ENCODE peak calls at places on chromosome 10, in six cellular contexts. S is uterus, R is HCT116, M is tibial nerve, O is endodermal cell, H is SK-N-SH. A is an unnamed sample. For H3K4me1, the result is how much of the 10 kb centered on the place peaks cover.

GRCh38 chr10:28157379-28157778 is 145.5 kb downstream of the MPP7 start:
- DNase-seq in S (no peak), R (no peak), M (no peak), O (no peak), H (no peak), A (no peak)

GRCh38 chr10:89393898-89394297 is 1.5 kb downstream of the IFIT1 start:
- DNase-seq in S (no peak), R (no peak), M (no peak), O (no peak), H (no peak), A (no peak)

GRCh38 chr10:47059606-47060311 is 148.5 kb downstream of the PTPN20 start:
- DNase-seq in S (no peak), R (no peak), M (no peak), O (peak), H (no peak), A (no peak)

GRCh38 chr10:10551595-10551994 is 466.1 kb upstream of the CELF2 start:
- DNase-seq in S (no peak), R (no peak), M (no peak), O (no peak), H (no peak), A (no peak)

GRCh38 chr10:103504181-103504783 is 10.8 kb downstream of the NEURL1 start:
- DNase-seq in S (peak), R (peak), M (no peak), O (peak), H (peak), A (no peak)

GRCh38 chr10:122326385-122326784 is 48.1 kb upstream of the PLEKHA1 start:
- DNase-seq in S (no peak), R (no peak), M (no peak), O (no peak), H (no peak), A (no peak)

GRCh38 chr10:59057350-59057749 is 119.1 kb upstream of the PHYHIPL start:
- DNase-seq in S (no peak), R (no peak), M (no peak), O (no peak), H (no peak), A (peak)

GRCh38 chr10:109504401-109504800 is 418.9 kb downstream of the XPNPEP1 start:
- DNase-seq in S (peak), R (no peak), M (no peak), O (no peak), H (no peak), A (no peak)

GRCh38 chr10:404991-405390 is 269.7 kb downstream of the ZMYND11 start:
- DNase-seq in S (no peak), R (no peak), M (no peak), O (no peak), H (no peak), A (no peak)

GRCh38 chr10:129707406-129708388 is 240.7 kb downstream of the MGMT start:
- DNase-seq in S (no peak), R (no peak), M (no peak), O (peak), H (peak), A (peak)

GRCh38 chr10:2610946-2611345 is 456.4 kb upstream of the PFKP start:
- DNase-seq in S (no peak), R (no peak), M (no peak), O (peak), H (peak), A (no peak)

GRCh38 chr10:103599211-103599610 is 105.7 kb downstream of the NEURL1 start:
- DNase-seq in S (no peak), R (no peak), M (no peak), O (no peak), H (no peak), A (no peak)

GRCh38 chr10:5293691-5294550 is 70.8 kb upstream of the UCN3 start:
- DNase-seq in S (no peak), R (peak), M (peak), O (peak), H (peak), A (peak)

GRCh38 chr10:131898061-131898460 is 2.7 kb upstream of the PPP2R2D start:
- DNase-seq in S (no peak), R (no peak), M (no peak), O (no peak), H (no peak), A (no peak)

GRCh38 chr10:71713135-71714040 is 6.2 kb downstream of the C10orf105 start:
- DNase-seq in S (peak), R (no peak), M (peak), O (peak), H (no peak), A (peak)

GRCh38 chr10:15791816-15792524 is 68.3 kb downstream of the MINDY3 start:
- DNase-seq in S (peak), R (no peak), M (no peak), O (no peak), H (no peak), A (peak)

GRCh38 chr10:124992462-124993344 is 50.8 kb downstream of the ZRANB1 start:
- DNase-seq in S (peak), R (peak), M (peak), O (peak), H (peak), A (peak)

GRCh38 chr10:120336910-120337540 is 120.0 kb upstream of the PLPP4 start:
- DNase-seq in S (no peak), R (peak), M (peak), O (peak), H (peak), A (peak)

GRCh38 chr10:106682175-106682574 is 482.3 kb downstream of the SORCS1 start:
- DNase-seq in S (no peak), R (no peak), M (no peak), O (no peak), H (no peak), A (no peak)

GRCh38 chr10:24718031-24718855 is 5.4 kb downstream of the ARHGAP21 start:
- DNase-seq in S (no peak), R (no peak), M (no peak), O (no peak), H (no peak), A (no peak)

GRCh38 chr10:47253651-47254375 is 46.2 kb upstream of the GDF10 start:
- DNase-seq in S (no peak), R (no peak), M (peak), O (peak), H (no peak), A (peak)

GRCh38 chr10:110632591-110633215 is 11.4 kb upstream of the RBM20 start:
- DNase-seq in S (no peak), R (no peak), M (no peak), O (no peak), H (no peak), A (no peak)

GRCh38 chr10:62582804-62583208 is 208.6 kb downstream of the ZNF365 start:
- DNase-seq in S (peak), R (no peak), M (peak), O (no peak), H (no peak), A (peak)

GRCh38 chr10:6601224-6601805 is 21.2 kb upstream of the PRKCQ start:
- DNase-seq in S (no peak), R (no peak), M (no peak), O (no peak), H (no peak), A (no peak)

GRCh38 chr10:131841131-131841661 is 59.6 kb upstream of the PPP2R2D start:
- DNase-seq in S (no peak), R (no peak), M (no peak), O (peak), H (no peak), A (no peak)

GRCh38 chr10:72276421-72277339 is 3.0 kb downstream of the DDIT4 start:
- DNase-seq in S (no peak), R (peak), M (no peak), O (no peak), H (no peak), A (peak)

GRCh38 chr10:132263866-132264265 is 43.9 kb downstream of the STK32C start:
- DNase-seq in S (no peak), R (no peak), M (no peak), O (no peak), H (peak), A (peak)

GRCh38 chr10:125441151-125441550 is 241.8 kb downstream of the TEX36 start:
- DNase-seq in S (no peak), R (no peak), M (no peak), O (no peak), H (no peak), A (no peak)

GRCh38 chr10:28425431-28425830 is 107.5 kb upstream of the WAC start:
- DNase-seq in S (no peak), R (no peak), M (no peak), O (no peak), H (no peak), A (no peak)

DNA sequence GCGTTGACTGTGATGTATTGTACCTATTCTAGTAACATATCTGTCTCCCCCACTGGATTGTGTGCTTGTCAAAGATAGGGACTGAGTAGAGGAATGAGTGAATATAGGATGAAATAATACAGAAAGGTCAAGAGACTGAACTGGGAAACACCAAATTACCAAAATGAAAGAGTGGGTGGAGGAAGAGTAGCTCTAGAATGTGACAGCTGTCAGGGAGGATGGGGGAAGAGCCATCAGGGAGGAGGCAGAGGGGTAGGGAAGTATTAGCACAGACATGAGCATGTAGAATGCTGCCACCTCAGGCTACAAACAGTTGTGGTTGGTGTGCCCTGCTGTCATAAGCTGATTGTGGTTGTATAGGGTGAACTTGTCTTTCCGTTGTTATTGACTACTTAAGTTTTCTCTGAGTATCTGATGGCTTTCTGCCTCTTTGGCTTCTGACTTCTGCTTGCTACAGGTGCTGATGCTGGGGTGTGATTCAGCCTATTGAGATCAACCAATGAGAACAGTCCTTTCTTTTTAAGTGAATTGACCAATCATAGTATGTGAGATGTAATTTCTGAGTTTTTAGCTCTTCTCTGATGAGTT is 5.6 kb downstream of the CCSER2 start:
- DNase-seq in S (no peak), R (no peak), M (no peak), O (no peak), H (no peak), A (no peak)
- H3K4me1 ChIP-seq in S (under half), R (under half), M (under half), O (under half), H (under half), A (under half)

GRCh38 chr10:113111900-113112853 is 162.1 kb downstream of the TCF7L2 start:
- DNase-seq in S (no peak), R (no peak), M (peak), O (peak), H (no peak), A (peak)
- H3K4me3 ChIP-seq in S (no peak), R (no peak), M (no peak), O (no peak), H (no peak), A (no peak)

GRCh38 chr10:35132727-35133126 is 6.1 kb downstream of the CREM start:
- DNase-seq in S (no peak), R (no peak), M (no peak), O (no peak), H (no peak), A (no peak)

GRCh38 chr10:35133586-35133985 is 6.9 kb downstream of the CREM start:
- DNase-seq in S (no peak), R (no peak), M (no peak), O (no peak), H (no peak), A (no peak)

GRCh38 chr10:35129185-35129674 is 2.6 kb downstream of the CREM start:
- DNase-seq in S (no peak), R (no peak), M (no peak), O (no peak), H (no peak), A (no peak)

GRCh38 chr10:35127289-35127891 is 744 bp downstream of the CREM start:
- DNase-seq in S (peak), R (no peak), M (peak), O (peak), H (peak), A (peak)

DNA sequence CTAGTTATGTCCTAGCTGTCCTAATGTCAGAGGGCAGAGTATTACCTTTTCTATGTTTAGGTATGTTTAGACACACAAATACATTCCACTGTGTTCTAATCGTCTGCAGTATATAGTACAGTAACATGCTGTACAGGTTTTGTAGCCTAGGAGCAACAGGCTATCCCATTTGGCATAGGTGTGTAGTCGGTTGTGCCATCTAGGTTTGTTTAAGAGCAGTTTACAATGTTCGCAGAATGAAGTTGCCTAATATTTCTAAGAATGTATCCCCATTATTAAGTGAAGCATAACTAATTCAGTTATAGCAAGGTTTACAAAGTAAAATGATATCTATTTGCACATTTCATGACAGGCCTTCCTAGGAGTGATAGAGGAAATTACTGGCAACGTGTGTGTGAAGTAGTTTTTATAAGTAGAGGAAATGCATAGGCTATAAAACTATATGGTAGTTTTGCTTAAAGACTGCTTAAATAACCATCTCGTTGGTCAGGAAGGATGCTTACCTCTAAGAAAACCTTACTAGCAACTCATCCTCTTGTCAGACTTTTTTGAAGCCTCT is 4.0 kb downstream of the CREM start:
- DNase-seq in S (no peak), R (no peak), M (no peak), O (no peak), H (no peak), A (no peak)
- H3K27ac ChIP-seq in S (no peak), R (no peak), M (no peak), O (no peak), H (no peak), A (no peak)

GRCh38 chr10:128017825-128018224 is 108.4 kb downstream of the MKI67 start:
- DNase-seq in S (no peak), R (no peak), M (no peak), O (no peak), H (no peak), A (no peak)
- H3K4me1 ChIP-seq in S (under half), R (under half), M (under half), O (under half), H (under half), A (under half)

A was measured in right cardiac atrium.